ENCODE peak calls at places on chromosomes 1 and 21, in five cellular contexts. X is HFF-Myc, V is occipital lobe, S is KG1, W is cardiac fibroblast. C is an unnamed sample.

GRCh38 chr1:99994496-99994895 is 24.7 kb downstream of the SLC35A3 start:
- DNase-seq in W (no peak), V (no peak), S (no peak), X (no peak), C (no peak)

GRCh38 chr1:47824721-47825120 is 172.5 kb downstream of the TRABD2B start:
- DNase-seq in X (no peak), S (no peak), W (no peak), V (no peak), C (no peak)

GRCh38 chr1:199449681-199450080 is 577.8 kb upstream of the NR5A2 start:
- DNase-seq in W (no peak), V (no peak), X (no peak), S (no peak), C (no peak)

GRCh38 chr1:101632548-101633256 is 364.0 kb downstream of the OLFM3 start:
- DNase-seq in X (no peak), S (no peak), W (no peak), V (no peak), C (no peak)

GRCh38 chr1:172637522-172637921 is 21.4 kb upstream of the FASLG start:
- DNase-seq in X (no peak), W (peak), S (no peak), V (no peak), C (no peak)

GRCh38 chr1:66925944-66926343 is 1.2 kb downstream of the MIER1 start:
- DNase-seq in S (no peak), V (no peak), X (no peak), W (no peak), C (no peak)

GRCh38 chr1:59733443-59734141 is 81.2 kb upstream of the HOOK1 start:
- DNase-seq in X (no peak), W (peak), V (no peak), S (no peak), C (no peak)

GRCh38 chr1:6177681-6178380 is 2.3 kb downstream of the CHD5 start:
- DNase-seq in X (no peak), V (no peak), S (no peak), W (no peak), C (no peak)

GRCh38 chr1:23796466-23797271 is 3.9 kb downstream of the GALE start:
- DNase-seq in W (no peak), S (no peak), X (no peak), V (no peak), C (no peak)

GRCh38 chr1:51897699-51898031 is 19.1 kb upstream of the NRDC start:
- DNase-seq in V (no peak), W (peak), S (no peak), X (no peak), C (no peak)

GRCh38 chr1:28965271-28965870 is 51.0 kb downstream of the EPB41 start:
- DNase-seq in X (no peak), W (no peak), S (no peak), V (no peak), C (no peak)

GRCh38 chr21:25506887-25507286 is 100.4 kb downstream of the MRPL39 start:
- DNase-seq in W (no peak), V (no peak), X (peak), S (no peak), C (no peak)

GRCh38 chr1:114310771-114311251 is 157.1 kb upstream of the SYT6 start:
- DNase-seq in S (no peak), W (peak), X (no peak), V (no peak), C (no peak)

GRCh38 chr1:7929637-7930036 is 11.0 kb downstream of the TNFRSF9 start:
- DNase-seq in W (no peak), S (no peak), X (no peak), V (no peak), C (no peak)

GRCh38 chr1:240344918-240345317 is 253.2 kb downstream of the FMN2 start:
- DNase-seq in X (no peak), S (no peak), W (no peak), V (no peak), C (no peak)

GRCh38 chr21:38506606-38507331 is 8.5 kb upstream of the ERG start:
- DNase-seq in S (peak), V (no peak), X (no peak), W (no peak), C (no peak)

GRCh38 chr21:27157097-27157496 is 190.2 kb upstream of the ADAMTS5 start:
- DNase-seq in V (no peak), W (no peak), S (no peak), X (no peak), C (no peak)